ENCODE peak calls at places on chromosomes 3 and 15, in four cellular contexts. One of them, this sample, is unnamed.

GRCh38 chr3:66561374-66561773 is 60.6 kb upstream of the LRIG1 start:
- DNase-seq in foreskin fibroblast: peak
- DNase-seq in heart left ventricle: no peak
- DNase-seq in stimulated activated CD4-positive, alpha-beta T cell treated with anti-CD3 and anti-CD28 coated beads, Interleukin-15, amount 100 ng/mL, for 1 hour: no peak
- DNase-seq in this sample: no peak

GRCh38 chr15:73930790-73931281 is 4.6 kb downstream of the LOXL1 start:
- DNase-seq in foreskin fibroblast: no peak
- DNase-seq in heart left ventricle: no peak
- DNase-seq in stimulated activated CD4-positive, alpha-beta T cell treated with anti-CD3 and anti-CD28 coated beads, Interleukin-15, amount 100 ng/mL, for 1 hour: no peak
- DNase-seq in this sample: no peak

GRCh38 chr3:31614162-31614921 is 81.6 kb downstream of the STT3B start:
- DNase-seq in foreskin fibroblast: no peak
- DNase-seq in heart left ventricle: no peak
- DNase-seq in stimulated activated CD4-positive, alpha-beta T cell treated with anti-CD3 and anti-CD28 coated beads, Interleukin-15, amount 100 ng/mL, for 1 hour: no peak
- DNase-seq in this sample: no peak

GRCh38 chr3:34203386-34203785 is 405.0 kb downstream of the PDCD6IP start:
- DNase-seq in foreskin fibroblast: no peak
- DNase-seq in heart left ventricle: no peak
- DNase-seq in stimulated activated CD4-positive, alpha-beta T cell treated with anti-CD3 and anti-CD28 coated beads, Interleukin-15, amount 100 ng/mL, for 1 hour: no peak
- DNase-seq in this sample: no peak

GRCh38 chr3:7309707-7310106 is 448.8 kb downstream of the GRM7 start:
- DNase-seq in foreskin fibroblast: no peak
- DNase-seq in heart left ventricle: peak
- DNase-seq in stimulated activated CD4-positive, alpha-beta T cell treated with anti-CD3 and anti-CD28 coated beads, Interleukin-15, amount 100 ng/mL, for 1 hour: no peak
- DNase-seq in this sample: no peak

GRCh38 chr15:50883903-50884302 is 24.6 kb upstream of the AP4E1 start:
- DNase-seq in foreskin fibroblast: peak
- DNase-seq in heart left ventricle: no peak
- DNase-seq in stimulated activated CD4-positive, alpha-beta T cell treated with anti-CD3 and anti-CD28 coated beads, Interleukin-15, amount 100 ng/mL, for 1 hour: no peak
- DNase-seq in this sample: no peak

GRCh38 chr15:62486041-62486440 is 321.0 kb upstream of the C2CD4B start:
- DNase-seq in foreskin fibroblast: no peak
- DNase-seq in heart left ventricle: no peak
- DNase-seq in stimulated activated CD4-positive, alpha-beta T cell treated with anti-CD3 and anti-CD28 coated beads, Interleukin-15, amount 100 ng/mL, for 1 hour: no peak
- DNase-seq in this sample: no peak

GRCh38 chr3:151604941-151605340 is 128.8 kb upstream of the AADACL2 start:
- DNase-seq in foreskin fibroblast: no peak
- DNase-seq in heart left ventricle: no peak
- DNase-seq in stimulated activated CD4-positive, alpha-beta T cell treated with anti-CD3 and anti-CD28 coated beads, Interleukin-15, amount 100 ng/mL, for 1 hour: no peak
- DNase-seq in this sample: no peak

GRCh38 chr3:133280591-133280990 is 119.3 kb upstream of the BFSP2 start:
- DNase-seq in foreskin fibroblast: no peak
- DNase-seq in heart left ventricle: no peak
- DNase-seq in stimulated activated CD4-positive, alpha-beta T cell treated with anti-CD3 and anti-CD28 coated beads, Interleukin-15, amount 100 ng/mL, for 1 hour: no peak
- DNase-seq in this sample: no peak

GRCh38 chr3:48405343-48405881 is 24.5 kb downstream of the PLXNB1 start:
- DNase-seq in foreskin fibroblast: no peak
- DNase-seq in heart left ventricle: no peak
- DNase-seq in stimulated activated CD4-positive, alpha-beta T cell treated with anti-CD3 and anti-CD28 coated beads, Interleukin-15, amount 100 ng/mL, for 1 hour: no peak
- DNase-seq in this sample: peak

GRCh38 chr3:154098396-154098795 is 22.8 kb upstream of the ARHGEF26 start:
- DNase-seq in foreskin fibroblast: no peak
- DNase-seq in heart left ventricle: no peak
- DNase-seq in stimulated activated CD4-positive, alpha-beta T cell treated with anti-CD3 and anti-CD28 coated beads, Interleukin-15, amount 100 ng/mL, for 1 hour: no peak
- DNase-seq in this sample: no peak

GRCh38 chr15:44633603-44634002 is 29.9 kb downstream of the SPG11 start:
- DNase-seq in foreskin fibroblast: peak
- DNase-seq in heart left ventricle: no peak
- DNase-seq in stimulated activated CD4-positive, alpha-beta T cell treated with anti-CD3 and anti-CD28 coated beads, Interleukin-15, amount 100 ng/mL, for 1 hour: no peak
- DNase-seq in this sample: no peak

GRCh38 chr3:15315003-15315402 is 17.4 kb downstream of the SH3BP5 start:
- DNase-seq in foreskin fibroblast: no peak
- DNase-seq in heart left ventricle: no peak
- DNase-seq in stimulated activated CD4-positive, alpha-beta T cell treated with anti-CD3 and anti-CD28 coated beads, Interleukin-15, amount 100 ng/mL, for 1 hour: no peak
- DNase-seq in this sample: no peak

This sample was measured in T-cell.